ENCODE peak calls at places on chromosomes 11 and 22, in six cellular contexts. H is HEK293T; X is iPS-NIHi11; J is activated T-helper 1 cell treated with anti-CD3 and anti-CD28 coated beads, Interleukin-12 subunit alpha, Interleukin-12 subunit beta, Interleukin-2, Interleukin-4 antibody, amounts not matched to agents 30 ng/mL and 10 ng/mL and 1 ng/mL, durations not matched to agents 14 hours and 24 hours and 36 hours; K is activated effector memory CD4-positive, alpha-beta T cell treated with anti-CD3 and anti-CD28 coated beads, Interleukin-2, amount 50 U/mL, for 16 hours; N is omental fat pad. V is an unnamed sample.

GRCh38 chr11:26219506-26220117 is 112.3 kb upstream of the ANO3 start:
- DNase-seq in K (no peak), J (no peak), H (no peak), N (no peak), X (no peak), V (no peak)

GRCh38 chr11:115820026-115820425 is 315.8 kb upstream of the CADM1 start:
- DNase-seq in X (no peak), N (no peak), K (no peak), J (no peak), H (no peak), V (no peak)

GRCh38 chr11:75558939-75559843 is 2.9 kb upstream of the SERPINH1 start:
- DNase-seq in N (no peak), X (no peak), K (no peak), H (no peak), J (no peak), V (no peak)

GRCh38 chr11:117232911-117233409 is 489 bp downstream of the RNF214 start:
- DNase-seq in N (no peak), K (peak; percentile 67), H (peak; percentile 48), J (no peak), X (peak; percentile 81), V (no peak)

GRCh38 chr22:32204211-32204855 is 540 bp downstream of the RFPL2 start:
- DNase-seq in N (no peak), H (peak; percentile 55), X (peak; percentile 61), J (no peak), K (peak; percentile 75), V (peak; percentile 33)

GRCh38 chr11:64516226-64516625 is 74.8 kb upstream of the SLC22A12 start:
- DNase-seq in J (no peak), X (peak; percentile 49), H (no peak), N (no peak), K (no peak), V (peak; percentile 32)

GRCh38 chr11:110883266-110883665 is 171.0 kb upstream of the ARHGAP20 start:
- DNase-seq in J (no peak), N (no peak), K (no peak), H (no peak), X (no peak), V (no peak)

GRCh38 chr11:105297463-105297862 is 157.9 kb upstream of the CARD18 start:
- DNase-seq in H (no peak), N (no peak), K (no peak), J (no peak), X (no peak), V (no peak)

GRCh38 chr11:66789097-66789890 is 53.9 kb upstream of the RCE1 start:
- DNase-seq in H (peak; percentile 27), X (no peak), K (no peak), N (no peak), J (no peak), V (no peak)

GRCh38 chr11:128653828-128654231 is 40.0 kb upstream of the FLI1 start:
- DNase-seq in H (no peak), J (no peak), X (peak; percentile 13), N (no peak), K (no peak), V (no peak)

GRCh38 chr11:61473370-61474025 is 35.1 kb upstream of the LRRC10B start:
- DNase-seq in K (no peak), N (no peak), X (no peak), J (no peak), H (no peak), V (no peak)

GRCh38 chr22:50683086-50683993 is 10.7 kb downstream of the SHANK3 start:
- DNase-seq in H (no peak), X (peak; percentile 55), N (no peak), J (no peak), K (no peak), V (no peak)